ENCODE peak calls at places on chromosomes 5 and 9, in eight cellular contexts. One of them, this sample, is unnamed.

GRCh38 chr9:6305954-6306563 is 22.1 kb upstream of the TPD52L3 start:
- DNase-seq in fibroblast of lung: peak
- DNase-seq in thyroid gland: no peak
- DNase-seq in MM.1S: peak
- DNase-seq in psoas muscle: no peak
- DNase-seq in heart right ventricle: no peak
- DNase-seq in Peyer's patch: no peak
- DNase-seq in mesendoderm: peak
- DNase-seq in this sample: no peak

GRCh38 chr5:122311888-122312669 is at the start of gene SNCAIP:
- DNase-seq in fibroblast of lung: peak
- DNase-seq in heart right ventricle: peak
- DNase-seq in psoas muscle: peak
- DNase-seq in mesendoderm: peak
- DNase-seq in MM.1S: peak
- DNase-seq in Peyer's patch: peak
- DNase-seq in thyroid gland: peak
- DNase-seq in this sample: peak

GRCh38 chr9:82466616-82467251 is 478.2 kb downstream of the SPATA31D1 start:
- DNase-seq in Peyer's patch: no peak
- DNase-seq in heart right ventricle: peak
- DNase-seq in psoas muscle: peak
- DNase-seq in fibroblast of lung: no peak
- DNase-seq in mesendoderm: peak
- DNase-seq in thyroid gland: peak
- DNase-seq in MM.1S: peak
- DNase-seq in this sample: no peak

GRCh38 chr5:140785905-140786686 is at the start of gene PCDHA1:
- DNase-seq in MM.1S: no peak
- DNase-seq in psoas muscle: no peak
- DNase-seq in Peyer's patch: no peak
- DNase-seq in heart right ventricle: no peak
- DNase-seq in mesendoderm: peak
- DNase-seq in thyroid gland: no peak
- DNase-seq in fibroblast of lung: no peak
- DNase-seq in this sample: no peak

GRCh38 chr5:54701179-54701578 is 183.6 kb downstream of the SNX18 start:
- DNase-seq in psoas muscle: no peak
- DNase-seq in MM.1S: no peak
- DNase-seq in mesendoderm: peak
- DNase-seq in thyroid gland: peak
- DNase-seq in fibroblast of lung: peak
- DNase-seq in Peyer's patch: no peak
- DNase-seq in heart right ventricle: no peak
- DNase-seq in this sample: no peak

GRCh38 chr5:35781181-35781580 is 75.5 kb upstream of the IL7R start:
- DNase-seq in MM.1S: no peak
- DNase-seq in heart right ventricle: no peak
- DNase-seq in fibroblast of lung: peak
- DNase-seq in thyroid gland: no peak
- DNase-seq in mesendoderm: no peak
- DNase-seq in Peyer's patch: no peak
- DNase-seq in psoas muscle: no peak
- DNase-seq in this sample: no peak

GRCh38 chr5:170848033-170848432 is 13.8 kb upstream of the RANBP17 start:
- DNase-seq in thyroid gland: no peak
- DNase-seq in MM.1S: no peak
- DNase-seq in Peyer's patch: no peak
- DNase-seq in mesendoderm: no peak
- DNase-seq in fibroblast of lung: peak
- DNase-seq in psoas muscle: no peak
- DNase-seq in heart right ventricle: no peak
- DNase-seq in this sample: no peak

GRCh38 chr9:89984214-89984613 is 379.4 kb downstream of the GADD45G start:
- DNase-seq in Peyer's patch: no peak
- DNase-seq in psoas muscle: no peak
- DNase-seq in MM.1S: no peak
- DNase-seq in heart right ventricle: no peak
- DNase-seq in fibroblast of lung: peak
- DNase-seq in thyroid gland: no peak
- DNase-seq in mesendoderm: no peak
- DNase-seq in this sample: no peak

GRCh38 chr9:97388721-97389238 is 23.1 kb upstream of the TDRD7 start:
- DNase-seq in fibroblast of lung: no peak
- DNase-seq in heart right ventricle: no peak
- DNase-seq in psoas muscle: no peak
- DNase-seq in thyroid gland: no peak
- DNase-seq in mesendoderm: no peak
- DNase-seq in MM.1S: peak
- DNase-seq in Peyer's patch: no peak
- DNase-seq in this sample: no peak

GRCh38 chr9:92561374-92562329 is 25.9 kb upstream of the ECM2 start:
- DNase-seq in psoas muscle: no peak
- DNase-seq in Peyer's patch: no peak
- DNase-seq in thyroid gland: no peak
- DNase-seq in fibroblast of lung: peak
- DNase-seq in MM.1S: no peak
- DNase-seq in mesendoderm: no peak
- DNase-seq in heart right ventricle: no peak
- DNase-seq in this sample: no peak

GRCh38 chr9:88803551-88804288 is 187.5 kb upstream of the S1PR3 start:
- DNase-seq in mesendoderm: no peak
- DNase-seq in Peyer's patch: no peak
- DNase-seq in thyroid gland: no peak
- DNase-seq in fibroblast of lung: peak
- DNase-seq in MM.1S: no peak
- DNase-seq in heart right ventricle: no peak
- DNase-seq in psoas muscle: no peak
- DNase-seq in this sample: no peak

GRCh38 chr9:92535940-92536850 is at the start of gene ECM2:
- DNase-seq in Peyer's patch: no peak
- DNase-seq in fibroblast of lung: peak
- DNase-seq in psoas muscle: no peak
- DNase-seq in heart right ventricle: no peak
- DNase-seq in mesendoderm: no peak
- DNase-seq in thyroid gland: no peak
- DNase-seq in MM.1S: no peak
- DNase-seq in this sample: no peak

GRCh38 chr5:135013947-135014570 is 20.0 kb downstream of the PITX1 start:
- DNase-seq in mesendoderm: no peak
- DNase-seq in fibroblast of lung: peak
- DNase-seq in Peyer's patch: peak
- DNase-seq in psoas muscle: no peak
- DNase-seq in MM.1S: no peak
- DNase-seq in heart right ventricle: no peak
- DNase-seq in thyroid gland: peak
- DNase-seq in this sample: no peak

GRCh38 chr9:137387034-137387890 is 35.7 kb downstream of the EXD3 start:
- DNase-seq in fibroblast of lung: no peak
- DNase-seq in heart right ventricle: no peak
- DNase-seq in thyroid gland: no peak
- DNase-seq in Peyer's patch: no peak
- DNase-seq in psoas muscle: no peak
- DNase-seq in MM.1S: no peak
- DNase-seq in mesendoderm: no peak
- DNase-seq in this sample: no peak

GRCh38 chr9:93965830-93966577 is 10.8 kb upstream of the BARX1 start:
- DNase-seq in fibroblast of lung: no peak
- DNase-seq in psoas muscle: no peak
- DNase-seq in MM.1S: no peak
- DNase-seq in Peyer's patch: no peak
- DNase-seq in mesendoderm: peak
- DNase-seq in heart right ventricle: no peak
- DNase-seq in thyroid gland: peak
- DNase-seq in this sample: no peak

DNA sequence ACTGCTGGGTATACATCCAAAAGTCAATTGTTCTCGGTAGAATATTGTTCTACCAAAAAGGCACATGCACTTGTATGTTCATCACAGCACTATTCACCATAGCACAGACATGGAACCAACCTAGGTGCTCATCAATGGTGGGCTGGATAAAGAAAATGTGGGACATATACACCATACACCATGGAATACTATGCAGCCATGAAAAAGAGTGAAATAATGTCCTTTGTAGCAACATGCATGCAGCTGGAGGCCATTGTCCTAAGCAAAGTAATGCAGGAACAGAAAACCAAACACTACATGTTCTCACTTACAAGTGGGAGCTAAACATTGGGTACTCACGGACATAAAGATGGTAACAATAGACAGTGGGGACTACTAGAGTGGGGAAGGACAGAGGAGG is 145.5 kb downstream of the APBA1 start:
- DNase-seq in thyroid gland: no peak
- DNase-seq in fibroblast of lung: no peak
- DNase-seq in psoas muscle: no peak
- DNase-seq in mesendoderm: no peak
- DNase-seq in Peyer's patch: no peak
- DNase-seq in heart right ventricle: no peak
- DNase-seq in MM.1S: no peak
- DNase-seq in this sample: no peak
- H3K27ac ChIP-seq in thyroid gland: no peak
- H3K27ac ChIP-seq in fibroblast of lung: no peak
- H3K27ac ChIP-seq in psoas muscle: no peak
- H3K27ac ChIP-seq in mesendoderm: no peak
- H3K27ac ChIP-seq in Peyer's patch: no peak
- H3K27ac ChIP-seq in heart right ventricle: no peak
- H3K27ac ChIP-seq in MM.1S: no peak
- H3K27ac ChIP-seq in this sample: no peak

GRCh38 chr5:14039576-14039975 is 95.1 kb upstream of the DNAH5 start:
- DNase-seq in fibroblast of lung: peak
- DNase-seq in MM.1S: no peak
- DNase-seq in Peyer's patch: no peak
- DNase-seq in psoas muscle: no peak
- DNase-seq in thyroid gland: no peak
- DNase-seq in mesendoderm: peak
- DNase-seq in heart right ventricle: no peak
- DNase-seq in this sample: no peak
- H3K27ac ChIP-seq in fibroblast of lung: peak
- H3K27ac ChIP-seq in MM.1S: no peak
- H3K27ac ChIP-seq in Peyer's patch: no peak
- H3K27ac ChIP-seq in psoas muscle: peak
- H3K27ac ChIP-seq in thyroid gland: no peak
- H3K27ac ChIP-seq in mesendoderm: no peak
- H3K27ac ChIP-seq in heart right ventricle: no peak
- H3K27ac ChIP-seq in this sample: no peak

DNA sequence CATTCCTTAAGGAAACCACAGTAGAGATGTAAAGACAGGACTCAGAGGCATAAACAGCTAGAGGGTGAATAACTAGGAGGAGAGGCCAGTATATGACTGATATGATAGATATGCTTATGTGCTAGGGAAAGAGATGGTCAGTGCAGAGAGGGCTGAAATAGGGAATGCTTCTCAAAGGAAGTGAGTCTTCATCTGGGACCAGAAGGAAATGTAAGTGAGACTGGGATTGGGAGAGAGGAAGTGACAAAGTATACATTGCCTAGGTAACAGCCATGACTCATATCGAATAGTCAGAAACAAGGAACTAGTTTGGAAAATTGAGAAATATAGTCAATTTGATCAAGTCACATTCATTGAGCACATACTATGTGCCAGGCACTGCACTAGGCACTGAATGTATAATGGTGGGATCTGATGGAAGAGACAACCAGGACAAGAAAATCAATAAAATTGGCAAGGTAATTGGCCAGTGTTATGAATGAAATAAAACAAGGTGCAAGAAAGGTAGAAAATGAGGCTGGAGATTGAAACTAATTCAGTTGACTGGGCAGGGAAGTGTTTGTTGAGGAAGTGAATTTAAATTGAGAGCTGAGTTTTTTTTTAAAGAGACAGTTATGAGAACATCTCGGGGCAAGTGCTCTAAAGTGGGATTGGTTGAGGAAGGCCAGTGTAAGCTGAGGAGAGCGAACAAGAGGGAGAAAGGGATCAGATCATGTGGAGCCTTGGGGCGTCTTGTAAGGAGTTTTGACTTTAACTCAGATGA is 4.3 kb downstream of the ERAP2 start:
- DNase-seq in heart right ventricle: no peak
- DNase-seq in MM.1S: no peak
- DNase-seq in fibroblast of lung: peak
- DNase-seq in mesendoderm: no peak
- DNase-seq in Peyer's patch: no peak
- DNase-seq in thyroid gland: no peak
- DNase-seq in psoas muscle: no peak
- DNase-seq in this sample: no peak
- H3K27ac ChIP-seq in heart right ventricle: no peak
- H3K27ac ChIP-seq in MM.1S: no peak
- H3K27ac ChIP-seq in fibroblast of lung: peak
- H3K27ac ChIP-seq in mesendoderm: no peak
- H3K27ac ChIP-seq in Peyer's patch: peak
- H3K27ac ChIP-seq in thyroid gland: no peak
- H3K27ac ChIP-seq in psoas muscle: no peak
- H3K27ac ChIP-seq in this sample: no peak

DNA sequence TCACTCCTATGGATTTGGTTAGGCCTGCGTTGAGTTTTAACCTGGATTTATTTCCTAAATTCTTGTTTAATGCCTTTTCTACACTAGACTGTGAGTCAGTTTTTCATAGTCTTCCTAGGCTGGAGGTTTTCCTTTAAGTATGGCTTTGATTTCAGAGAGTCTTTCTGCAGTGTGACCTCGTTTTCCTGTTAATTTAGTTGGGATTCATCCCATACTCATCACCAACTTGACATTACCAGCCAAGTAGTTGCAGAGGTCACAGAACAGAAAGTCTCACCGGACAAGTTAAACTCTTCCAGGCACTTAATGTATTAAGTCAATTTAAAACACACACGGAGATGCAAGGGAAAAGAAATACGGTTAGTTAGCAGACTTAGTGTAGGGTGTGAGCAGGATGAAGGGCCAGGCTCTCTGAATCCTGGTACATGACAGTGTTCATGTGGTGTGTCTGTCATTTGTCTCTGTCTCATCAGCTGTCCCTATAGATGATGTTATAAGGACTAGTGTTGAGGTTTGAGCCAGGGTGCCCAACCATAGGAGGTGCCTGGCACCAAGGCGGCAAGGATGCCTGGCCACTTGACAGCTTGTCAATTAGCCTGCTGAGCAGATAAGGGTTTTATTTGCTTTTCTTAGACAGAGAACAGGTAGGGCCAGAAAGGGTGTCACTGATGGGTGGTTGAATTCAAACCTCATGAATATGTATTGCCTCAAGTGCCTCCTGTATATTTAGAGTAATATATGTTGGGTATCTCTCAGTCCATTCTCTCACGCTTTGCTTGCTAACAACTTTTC is 29.9 kb upstream of the AUH start:
- DNase-seq in MM.1S: no peak
- DNase-seq in psoas muscle: no peak
- DNase-seq in fibroblast of lung: no peak
- DNase-seq in heart right ventricle: no peak
- DNase-seq in thyroid gland: no peak
- DNase-seq in mesendoderm: no peak
- DNase-seq in Peyer's patch: no peak
- DNase-seq in this sample: no peak
- H3K27ac ChIP-seq in MM.1S: no peak
- H3K27ac ChIP-seq in psoas muscle: no peak
- H3K27ac ChIP-seq in fibroblast of lung: no peak
- H3K27ac ChIP-seq in heart right ventricle: no peak
- H3K27ac ChIP-seq in thyroid gland: no peak
- H3K27ac ChIP-seq in mesendoderm: no peak
- H3K27ac ChIP-seq in Peyer's patch: no peak
- H3K27ac ChIP-seq in this sample: no peak